ENCODE peak calls at places on chromosome 12, in eight cellular contexts. E is ELR, K is HS-5, G is substantia nigra, C is ecto neural progenitor cell, B is dorsolateral prefrontal cortex, V is cardiac fibroblast, O is omental fat pad. P is an unnamed sample.

GRCh38 chr12:27973487-27973890 is 956 bp upstream of the PTHLH start:
- DNase-seq in E (no peak), K (no peak), G (no peak), C (no peak), B (no peak), V (peak; percentile 23), O (no peak), P (no peak)

GRCh38 chr12:58844161-58844560 is 76.1 kb downstream of the LRIG3 start:
- DNase-seq in E (no peak), K (no peak), G (no peak), C (no peak), B (no peak), V (no peak), O (no peak), P (no peak)

GRCh38 chr12:49059385-49060232 is 985 bp downstream of the KMT2D start:
- DNase-seq in E (peak; percentile 41), K (no peak), G (no peak), C (peak; percentile 69), B (no peak), V (peak; percentile 18), O (no peak), P (peak; percentile 59)

GRCh38 chr12:111368291-111368683 is 608 bp downstream of the PHETA1 start:
- DNase-seq in E (no peak), K (no peak), G (no peak), C (no peak), B (peak; percentile 50), V (no peak), O (no peak), P (no peak)

GRCh38 chr12:125381373-125381772 is 316.1 kb downstream of the AACS start:
- DNase-seq in E (no peak), K (no peak), G (no peak), C (no peak), B (no peak), V (no peak), O (no peak), P (no peak)

GRCh38 chr12:95764848-95765247 is 25.7 kb downstream of the NTN4 start:
- DNase-seq in E (no peak), K (no peak), G (no peak), C (no peak), B (no peak), V (no peak), O (no peak), P (no peak)

GRCh38 chr12:130649101-130649571 is 67.0 kb downstream of the RIMBP2 start:
- DNase-seq in E (no peak), K (no peak), G (no peak), C (no peak), B (no peak), V (no peak), O (no peak), P (no peak)

GRCh38 chr12:106030210-106031175 is 108.3 kb downstream of the NUAK1 start:
- DNase-seq in E (peak; percentile 93), K (peak; percentile 82), G (no peak), C (no peak), B (no peak), V (peak; percentile 96), O (no peak), P (no peak)

GRCh38 chr12:10453144-10453543 is at the start of gene KLRC1:
- DNase-seq in E (peak; percentile 24), K (no peak), G (no peak), C (no peak), B (no peak), V (peak; percentile 41), O (no peak), P (no peak)

GRCh38 chr12:94074970-94075695 is 73.2 kb upstream of the PLXNC1 start:
- DNase-seq in E (peak; percentile 82), K (no peak), G (no peak), C (peak; percentile 63), B (no peak), V (peak; percentile 94), O (no peak), P (peak; percentile 20)

GRCh38 chr12:26744042-26744626 is 88.9 kb downstream of the ITPR2 start:
- DNase-seq in E (no peak), K (no peak), G (no peak), C (no peak), B (no peak), V (no peak), O (no peak), P (no peak)

GRCh38 chr12:123031171-123031845 is 50.8 kb downstream of the ARL6IP4 start:
- DNase-seq in E (no peak), K (no peak), G (no peak), C (no peak), B (no peak), V (no peak), O (no peak), P (no peak)

GRCh38 chr12:53053223-53054111 is 3.6 kb downstream of the TNS2 start:
- DNase-seq in E (peak; percentile 36), K (no peak), G (peak; percentile 56), C (peak; percentile 71), B (peak; percentile 67), V (peak; percentile 34), O (no peak), P (no peak)

GRCh38 chr12:27710592-27711311 is at the start of gene MRPS35:
- DNase-seq in E (peak; percentile 93), K (peak; percentile 80), G (peak; percentile 83), C (peak; percentile 95), B (peak; percentile 94), V (peak; percentile 95), O (peak; percentile 79), P (peak; percentile 86)

GRCh38 chr12:123250471-123251383 is 17.5 kb downstream of the MTRFR start:
- DNase-seq in E (peak; percentile 10), K (no peak), G (no peak), C (no peak), B (peak; percentile 12), V (no peak), O (no peak), P (no peak)

GRCh38 chr12:113086249-113087164 is 30.0 kb downstream of the DTX1 start:
- DNase-seq in E (no peak), K (no peak), G (no peak), C (no peak), B (no peak), V (no peak), O (no peak), P (no peak)

GRCh38 chr12:71955946-71956345 is 17.3 kb downstream of the TPH2 start:
- DNase-seq in E (peak; percentile 67), K (no peak), G (no peak), C (no peak), B (no peak), V (peak; percentile 33), O (no peak), P (no peak)

GRCh38 chr12:26373606-26374495 is 178.5 kb downstream of the SSPN start:
- DNase-seq in E (no peak), K (no peak), G (no peak), C (no peak), B (no peak), V (peak; percentile 10), O (no peak), P (no peak)

GRCh38 chr12:98424726-98425401 is 90.5 kb upstream of the TMPO start:
- DNase-seq in E (peak; percentile 70), K (peak; percentile 70), G (no peak), C (peak; percentile 74), B (peak; percentile 54), V (peak; percentile 88), O (no peak), P (peak; percentile 58)

GRCh38 chr12:29316772-29317171 is 64.2 kb downstream of the ERGIC2 start:
- DNase-seq in E (peak; percentile 37), K (no peak), G (no peak), C (no peak), B (no peak), V (peak; percentile 59), O (no peak), P (no peak)

GRCh38 chr12:47249082-47249481 is 169.3 kb upstream of the AMIGO2 start:
- DNase-seq in E (no peak), K (no peak), G (no peak), C (no peak), B (no peak), V (no peak), O (no peak), P (no peak)

GRCh38 chr12:120225852-120226640 is 25.1 kb upstream of the RPLP0 start:
- DNase-seq in E (no peak), K (no peak), G (no peak), C (no peak), B (no peak), V (peak; percentile 44), O (no peak), P (peak; percentile 84)

GRCh38 chr12:27048822-27049752 is 26.7 kb downstream of the MED21 start:
- DNase-seq in E (peak; percentile 91), K (peak; percentile 76), G (no peak), C (no peak), B (no peak), V (peak; percentile 85), O (no peak), P (no peak)

GRCh38 chr12:12606793-12607589 is 4.7 kb upstream of the CREBL2 start:
- DNase-seq in E (peak; percentile 80), K (no peak), G (no peak), C (no peak), B (no peak), V (peak; percentile 79), O (no peak), P (peak; percentile 56)

GRCh38 chr12:15636060-15636890 is 152.9 kb downstream of the EPS8 start:
- DNase-seq in E (peak; percentile 52), K (no peak), G (no peak), C (no peak), B (no peak), V (no peak), O (no peak), P (no peak)

GRCh38 chr12:94305293-94305957 is 154.2 kb downstream of the CEP83 start:
- DNase-seq in E (no peak), K (no peak), G (no peak), C (no peak), B (no peak), V (peak; percentile 17), O (no peak), P (no peak)

P was measured in GM20000.